ENCODE peak calls at places on chromosomes 3 and 15, in eight cellular contexts. K is Kasumi-1; T is activated naive CD8-positive, alpha-beta T cell treated with anti-CD3 and anti-CD28 coated beads, Interleukin-2, amount 50 U/mL, for 24 hours; H is mucosa of gallbladder; L is GM23338; X is activated gamma-delta T cell treated with Interleukin-2 at 50 U/mL for 16 hours; Y is occipital lobe; P is cardiac fibroblast. S is an unnamed sample.

GRCh38 chr3:12959838-12960378 is 113.3 kb downstream of the IQSEC1 start:
- DNase-seq in Y (no peak), L (peak; percentile 48), P (no peak), X (no peak), K (peak; percentile 81), H (peak; percentile 43), T (no peak), S (no peak)

GRCh38 chr15:88048759-88049158 is 207.8 kb downstream of the NTRK3 start:
- DNase-seq in T (no peak), K (no peak), H (no peak), X (no peak), Y (no peak), P (no peak), L (no peak), S (no peak)

GRCh38 chr3:64049832-64050231 is 26.5 kb upstream of the PSMD6 start:
- DNase-seq in X (no peak), H (no peak), T (no peak), L (peak; percentile 69), Y (no peak), K (no peak), P (no peak), S (no peak)

GRCh38 chr3:125128861-125129501 is 73.2 kb upstream of the HEG1 start:
- DNase-seq in L (no peak), X (no peak), Y (peak; percentile 10), T (no peak), H (no peak), P (peak; percentile 96), K (no peak), S (no peak)

GRCh38 chr3:24410861-24411260 is 83.8 kb downstream of the THRB start:
- DNase-seq in K (no peak), X (no peak), P (no peak), Y (no peak), H (no peak), L (peak; percentile 37), T (no peak), S (no peak)

GRCh38 chr15:35519536-35520149 is 26.3 kb downstream of the DPH6 start:
- DNase-seq in X (no peak), L (peak; percentile 75), K (peak; percentile 47), T (no peak), Y (no peak), P (peak; percentile 74), H (no peak), S (peak; percentile 24)

GRCh38 chr15:51907136-51907862 is 64.3 kb downstream of the LEO1 start:
- DNase-seq in X (no peak), T (no peak), K (no peak), Y (no peak), H (peak; percentile 74), P (no peak), L (peak; percentile 60), S (no peak)

GRCh38 chr3:120429921-120430361 is 20.9 kb downstream of the FSTL1 start:
- DNase-seq in K (no peak), P (no peak), H (no peak), Y (no peak), L (no peak), X (no peak), T (no peak), S (no peak)

GRCh38 chr15:81271761-81272644 is 51.9 kb downstream of the STARD5 start:
- DNase-seq in Y (no peak), L (no peak), P (no peak), K (no peak), X (no peak), T (no peak), H (no peak), S (no peak)

GRCh38 chr3:63988943-63989342 is 34.4 kb downstream of the PSMD6 start:
- DNase-seq in H (no peak), L (no peak), Y (no peak), X (no peak), P (no peak), K (no peak), T (no peak), S (no peak)

GRCh38 chr3:114362815-114363214 is 69.0 kb downstream of the TIGIT start:
- DNase-seq in T (no peak), P (peak; percentile 68), Y (no peak), H (no peak), K (peak; percentile 69), X (no peak), L (peak; percentile 29), S (no peak)

GRCh38 chr3:377158-377561 is 180.6 kb downstream of the CHL1 start:
- DNase-seq in Y (no peak), K (peak; percentile 82), H (no peak), X (no peak), L (peak; percentile 63), T (no peak), P (peak; percentile 26), S (no peak)

GRCh38 chr3:46705751-46706572 is 4.8 kb downstream of the TMIE start:
- DNase-seq in X (no peak), K (no peak), P (no peak), Y (no peak), T (no peak), H (no peak), L (no peak), S (no peak)

GRCh38 chr3:103127737-103128136 is 692.9 kb downstream of the ZPLD1 start:
- DNase-seq in P (no peak), L (no peak), H (no peak), K (no peak), T (no peak), X (no peak), Y (no peak), S (no peak)

GRCh38 chr3:43248194-43248593 is 38.1 kb upstream of the SNRK start:
- DNase-seq in L (no peak), T (no peak), P (no peak), K (no peak), X (no peak), Y (no peak), H (no peak), S (no peak)

GRCh38 chr15:59642351-59642750 is 15.0 kb downstream of the GTF2A2 start:
- DNase-seq in Y (no peak), H (no peak), T (no peak), L (no peak), K (peak; percentile 14), X (no peak), P (peak; percentile 5), S (no peak)

GRCh38 chr3:44924102-44925084 is 50.0 kb downstream of the TGM4 start:
- DNase-seq in K (no peak), X (no peak), P (peak; percentile 85), Y (no peak), L (no peak), T (no peak), H (no peak), S (no peak)

GRCh38 chr3:151816091-151816604 is 2.2 kb downstream of the AADAC start:
- DNase-seq in Y (peak; percentile 3), T (no peak), L (peak; percentile 7), K (no peak), H (peak; percentile 35), X (no peak), P (peak; percentile 80), S (no peak)

GRCh38 chr3:111728566-111728935 is 130.5 kb upstream of the PHLDB2 start:
- DNase-seq in X (no peak), H (no peak), Y (no peak), K (no peak), P (no peak), L (no peak), T (no peak), S (no peak)

GRCh38 chr15:28114721-28115622 is 15.9 kb upstream of the OCA2 start:
- DNase-seq in T (no peak), L (no peak), Y (no peak), K (no peak), P (no peak), X (no peak), H (no peak), S (no peak)